ENCODE peak calls at places on chromosome 21, in nine cellular contexts. One of them, this sample, is unnamed.
A peak's percentile ranks its signal among the peaks of the same experiment; 100 is the strongest.

GRCh38 chr21:43193651-43194302 is 25.0 kb downstream of the CRYAA start:
- DNase-seq in NCI-H345: no peak
- DNase-seq in activated naive CD4-positive, alpha-beta T cell treated with anti-CD3 and anti-CD28 coated beads for 36 hours: peak; percentile 30
- DNase-seq in lung microvascular endothelial cell: no peak
- DNase-seq in AML-193: no peak
- DNase-seq in ELF-1: no peak
- DNase-seq in effector memory CD8-positive, alpha-beta T cell: no peak
- DNase-seq in WTC11: peak; percentile 17
- DNase-seq in activated gamma-delta T cell: no peak
- DNase-seq in this sample: peak; percentile 77

GRCh38 chr21:33541105-33541711 is 709 bp downstream of the GART start:
- DNase-seq in lung microvascular endothelial cell: peak; percentile 34
- DNase-seq in NCI-H345: no peak
- DNase-seq in activated naive CD4-positive, alpha-beta T cell treated with anti-CD3 and anti-CD28 coated beads for 36 hours: peak; percentile 24
- DNase-seq in WTC11: no peak
- DNase-seq in effector memory CD8-positive, alpha-beta T cell: no peak
- DNase-seq in ELF-1: peak; percentile 63
- DNase-seq in AML-193: no peak
- DNase-seq in activated gamma-delta T cell: no peak
- DNase-seq in this sample: no peak

GRCh38 chr21:15449556-15449955 is 280.2 kb upstream of the USP25 start:
- DNase-seq in ELF-1: no peak
- DNase-seq in effector memory CD8-positive, alpha-beta T cell: no peak
- DNase-seq in AML-193: no peak
- DNase-seq in activated gamma-delta T cell: no peak
- DNase-seq in activated naive CD4-positive, alpha-beta T cell treated with anti-CD3 and anti-CD28 coated beads for 36 hours: no peak
- DNase-seq in lung microvascular endothelial cell: no peak
- DNase-seq in NCI-H345: no peak
- DNase-seq in WTC11: no peak
- DNase-seq in this sample: no peak

GRCh38 chr21:36589352-36589971 is 109.5 kb upstream of the SIM2 start:
- DNase-seq in lung microvascular endothelial cell: peak; percentile 60
- DNase-seq in activated naive CD4-positive, alpha-beta T cell treated with anti-CD3 and anti-CD28 coated beads for 36 hours: peak; percentile 60
- DNase-seq in effector memory CD8-positive, alpha-beta T cell: no peak
- DNase-seq in WTC11: peak; percentile 60
- DNase-seq in ELF-1: peak; percentile 49
- DNase-seq in activated gamma-delta T cell: no peak
- DNase-seq in NCI-H345: peak; percentile 7
- DNase-seq in AML-193: peak; percentile 2
- DNase-seq in this sample: peak; percentile 11

GRCh38 chr21:16181024-16181423 is 451.2 kb downstream of the USP25 start:
- DNase-seq in WTC11: no peak
- DNase-seq in lung microvascular endothelial cell: peak; percentile 80
- DNase-seq in AML-193: no peak
- DNase-seq in activated naive CD4-positive, alpha-beta T cell treated with anti-CD3 and anti-CD28 coated beads for 36 hours: no peak
- DNase-seq in ELF-1: no peak
- DNase-seq in NCI-H345: no peak
- DNase-seq in effector memory CD8-positive, alpha-beta T cell: no peak
- DNase-seq in activated gamma-delta T cell: no peak
- DNase-seq in this sample: no peak

GRCh38 chr21:42609806-42610205 is 43.6 kb upstream of the PDE9A start:
- DNase-seq in WTC11: no peak
- DNase-seq in NCI-H345: no peak
- DNase-seq in activated naive CD4-positive, alpha-beta T cell treated with anti-CD3 and anti-CD28 coated beads for 36 hours: peak; percentile 86
- DNase-seq in effector memory CD8-positive, alpha-beta T cell: no peak
- DNase-seq in ELF-1: no peak
- DNase-seq in AML-193: no peak
- DNase-seq in activated gamma-delta T cell: no peak
- DNase-seq in lung microvascular endothelial cell: no peak
- DNase-seq in this sample: no peak

GRCh38 chr21:13854638-13855037 is 245.1 kb downstream of the POTED start:
- DNase-seq in lung microvascular endothelial cell: no peak
- DNase-seq in ELF-1: no peak
- DNase-seq in NCI-H345: no peak
- DNase-seq in activated gamma-delta T cell: no peak
- DNase-seq in effector memory CD8-positive, alpha-beta T cell: no peak
- DNase-seq in WTC11: no peak
- DNase-seq in activated naive CD4-positive, alpha-beta T cell treated with anti-CD3 and anti-CD28 coated beads for 36 hours: no peak
- DNase-seq in AML-193: no peak
- DNase-seq in this sample: no peak

GRCh38 chr21:39913651-39914145 is 46.5 kb downstream of the PCP4 start:
- DNase-seq in lung microvascular endothelial cell: no peak
- DNase-seq in activated naive CD4-positive, alpha-beta T cell treated with anti-CD3 and anti-CD28 coated beads for 36 hours: no peak
- DNase-seq in NCI-H345: no peak
- DNase-seq in ELF-1: no peak
- DNase-seq in effector memory CD8-positive, alpha-beta T cell: no peak
- DNase-seq in AML-193: no peak
- DNase-seq in WTC11: no peak
- DNase-seq in activated gamma-delta T cell: no peak
- DNase-seq in this sample: no peak

GRCh38 chr21:42837421-42838211 is 41.7 kb downstream of the WDR4 start:
- DNase-seq in WTC11: peak; percentile 44
- DNase-seq in activated naive CD4-positive, alpha-beta T cell treated with anti-CD3 and anti-CD28 coated beads for 36 hours: no peak
- DNase-seq in activated gamma-delta T cell: no peak
- DNase-seq in NCI-H345: no peak
- DNase-seq in ELF-1: no peak
- DNase-seq in lung microvascular endothelial cell: no peak
- DNase-seq in AML-193: no peak
- DNase-seq in effector memory CD8-positive, alpha-beta T cell: no peak
- DNase-seq in this sample: no peak

GRCh38 chr21:40800126-40800525 is 46.8 kb downstream of the DSCAM start:
- DNase-seq in lung microvascular endothelial cell: no peak
- DNase-seq in WTC11: no peak
- DNase-seq in effector memory CD8-positive, alpha-beta T cell: no peak
- DNase-seq in NCI-H345: no peak
- DNase-seq in ELF-1: no peak
- DNase-seq in activated gamma-delta T cell: no peak
- DNase-seq in activated naive CD4-positive, alpha-beta T cell treated with anti-CD3 and anti-CD28 coated beads for 36 hours: no peak
- DNase-seq in AML-193: no peak
- DNase-seq in this sample: no peak

This sample was measured in MV-4-11.